ENCODE peak calls at places on chromosome 17, in six cellular contexts. One of them, this sample, is unnamed.

GRCh38 chr17:45311762-45312476 is 4.9 kb downstream of the MAP3K14 start:
- DNase-seq in central memory CD4-positive, alpha-beta T cell: peak
- DNase-seq in left ventricle myocardium inferior: peak
- DNase-seq in endothelial cell: no peak
- DNase-seq in sciatic nerve: no peak
- DNase-seq in neural progenitor cell: no peak
- DNase-seq in this sample: no peak

GRCh38 chr17:7056386-7056785 is 12.5 kb upstream of the SLC16A11 start:
- DNase-seq in central memory CD4-positive, alpha-beta T cell: no peak
- DNase-seq in left ventricle myocardium inferior: no peak
- DNase-seq in endothelial cell: no peak
- DNase-seq in sciatic nerve: no peak
- DNase-seq in neural progenitor cell: no peak
- DNase-seq in this sample: no peak

GRCh38 chr17:42441717-42442565 is 16.7 kb upstream of the ATP6V0A1 start:
- DNase-seq in central memory CD4-positive, alpha-beta T cell: no peak
- DNase-seq in left ventricle myocardium inferior: no peak
- DNase-seq in endothelial cell: no peak
- DNase-seq in sciatic nerve: no peak
- DNase-seq in neural progenitor cell: peak
- DNase-seq in this sample: no peak

GRCh38 chr17:50431219-50431618 is 5.2 kb downstream of the ACSF2 start:
- DNase-seq in central memory CD4-positive, alpha-beta T cell: no peak
- DNase-seq in left ventricle myocardium inferior: no peak
- DNase-seq in endothelial cell: no peak
- DNase-seq in sciatic nerve: no peak
- DNase-seq in neural progenitor cell: no peak
- DNase-seq in this sample: no peak

GRCh38 chr17:49101054-49101534 is 31.5 kb upstream of the B4GALNT2 start:
- DNase-seq in central memory CD4-positive, alpha-beta T cell: no peak
- DNase-seq in left ventricle myocardium inferior: no peak
- DNase-seq in endothelial cell: no peak
- DNase-seq in sciatic nerve: no peak
- DNase-seq in neural progenitor cell: no peak
- DNase-seq in this sample: peak

GRCh38 chr17:39663688-39664580 is 1.2 kb upstream of the TCAP start:
- DNase-seq in central memory CD4-positive, alpha-beta T cell: no peak
- DNase-seq in left ventricle myocardium inferior: peak
- DNase-seq in endothelial cell: peak
- DNase-seq in sciatic nerve: no peak
- DNase-seq in neural progenitor cell: peak
- DNase-seq in this sample: no peak

GRCh38 chr17:38447502-38448095 is 19.3 kb downstream of the ARHGAP23 start:
- DNase-seq in central memory CD4-positive, alpha-beta T cell: no peak
- DNase-seq in left ventricle myocardium inferior: no peak
- DNase-seq in endothelial cell: no peak
- DNase-seq in sciatic nerve: no peak
- DNase-seq in neural progenitor cell: no peak
- DNase-seq in this sample: no peak

GRCh38 chr17:38747385-38748328 is 479 bp downstream of the PCGF2 start:
- DNase-seq in central memory CD4-positive, alpha-beta T cell: no peak
- DNase-seq in left ventricle myocardium inferior: peak
- DNase-seq in endothelial cell: peak
- DNase-seq in sciatic nerve: peak
- DNase-seq in neural progenitor cell: peak
- DNase-seq in this sample: peak

GRCh38 chr17:82794781-82795505 is 43.1 kb downstream of the TBCD start:
- DNase-seq in central memory CD4-positive, alpha-beta T cell: no peak
- DNase-seq in left ventricle myocardium inferior: no peak
- DNase-seq in endothelial cell: no peak
- DNase-seq in sciatic nerve: no peak
- DNase-seq in neural progenitor cell: no peak
- DNase-seq in this sample: peak

GRCh38 chr17:69223809-69224208 is 4.8 kb downstream of the ABCA10 start:
- DNase-seq in central memory CD4-positive, alpha-beta T cell: no peak
- DNase-seq in left ventricle myocardium inferior: no peak
- DNase-seq in endothelial cell: no peak
- DNase-seq in sciatic nerve: no peak
- DNase-seq in neural progenitor cell: no peak
- DNase-seq in this sample: peak

GRCh38 chr17:10499950-10500349 is 18.4 kb downstream of the MYH1 start:
- DNase-seq in central memory CD4-positive, alpha-beta T cell: no peak
- DNase-seq in left ventricle myocardium inferior: no peak
- DNase-seq in endothelial cell: no peak
- DNase-seq in sciatic nerve: no peak
- DNase-seq in neural progenitor cell: no peak
- DNase-seq in this sample: peak

GRCh38 chr17:17837966-17838962 is 1.5 kb upstream of the SREBF1 start:
- DNase-seq in central memory CD4-positive, alpha-beta T cell: no peak
- DNase-seq in left ventricle myocardium inferior: peak
- DNase-seq in endothelial cell: peak
- DNase-seq in sciatic nerve: no peak
- DNase-seq in neural progenitor cell: peak
- DNase-seq in this sample: peak

GRCh38 chr17:37576281-37576680 is 32.9 kb downstream of the SYNRG start:
- DNase-seq in central memory CD4-positive, alpha-beta T cell: no peak
- DNase-seq in left ventricle myocardium inferior: no peak
- DNase-seq in endothelial cell: no peak
- DNase-seq in sciatic nerve: no peak
- DNase-seq in neural progenitor cell: no peak
- DNase-seq in this sample: peak

GRCh38 chr17:1592751-1593629 is 30.4 kb upstream of the PITPNA start:
- DNase-seq in central memory CD4-positive, alpha-beta T cell: no peak
- DNase-seq in left ventricle myocardium inferior: no peak
- DNase-seq in endothelial cell: no peak
- DNase-seq in sciatic nerve: no peak
- DNase-seq in neural progenitor cell: no peak
- DNase-seq in this sample: no peak

GRCh38 chr17:66655861-66656260 is 179.1 kb upstream of the CACNG5 start:
- DNase-seq in central memory CD4-positive, alpha-beta T cell: no peak
- DNase-seq in left ventricle myocardium inferior: no peak
- DNase-seq in endothelial cell: no peak
- DNase-seq in sciatic nerve: no peak
- DNase-seq in neural progenitor cell: no peak
- DNase-seq in this sample: peak

GRCh38 chr17:2064980-2065785 is 10.3 kb downstream of the HIC1 start:
- DNase-seq in central memory CD4-positive, alpha-beta T cell: no peak
- DNase-seq in left ventricle myocardium inferior: no peak
- DNase-seq in endothelial cell: peak
- DNase-seq in sciatic nerve: peak
- DNase-seq in neural progenitor cell: peak
- DNase-seq in this sample: no peak

GRCh38 chr17:81064746-81065475 is 30.0 kb downstream of the BAIAP2 start:
- DNase-seq in central memory CD4-positive, alpha-beta T cell: no peak
- DNase-seq in left ventricle myocardium inferior: no peak
- DNase-seq in endothelial cell: no peak
- DNase-seq in sciatic nerve: no peak
- DNase-seq in neural progenitor cell: peak
- DNase-seq in this sample: no peak

GRCh38 chr17:80169784-80170500 is at the start of gene CARD14:
- DNase-seq in central memory CD4-positive, alpha-beta T cell: no peak
- DNase-seq in left ventricle myocardium inferior: no peak
- DNase-seq in endothelial cell: no peak
- DNase-seq in sciatic nerve: no peak
- DNase-seq in neural progenitor cell: no peak
- DNase-seq in this sample: no peak